ENCODE peak calls at places on chromosomes 13 and 19, in seven cellular contexts. V is cardiac muscle cell, A is fibroblast of villous mesenchyme, O is epithelial cell of esophagus, M is ovary, L is coronary artery, I is neural progenitor cell. K is an unnamed sample.

GRCh38 chr13:41013834-41014233 is 5.3 kb downstream of the ELF1 start:
- DNase-seq in V (no peak), M (no peak), O (no peak), L (no peak), I (no peak), A (no peak), K (no peak)

GRCh38 chr13:31154939-31155338 is 6.8 kb downstream of the HSPH1 start:
- DNase-seq in A (peak; percentile 64), O (no peak), V (no peak), L (no peak), M (no peak), I (no peak), K (no peak)

GRCh38 chr19:54096642-54097106 is 3.9 kb downstream of the OSCAR start:
- DNase-seq in M (no peak), I (peak; percentile 23), O (peak; percentile 29), V (no peak), A (peak; percentile 39), L (no peak), K (no peak)

GRCh38 chr13:67643656-67644055 is 413.5 kb upstream of the PCDH9 start:
- DNase-seq in A (no peak), V (peak; percentile 10), M (no peak), L (no peak), I (peak; percentile 50), O (no peak), K (no peak)

GRCh38 chr13:50213526-50213925 is 198.3 kb downstream of the KCNRG start:
- DNase-seq in I (no peak), A (no peak), M (no peak), L (no peak), O (no peak), V (no peak), K (no peak)

GRCh38 chr19:34881982-34882381 is 44.7 kb upstream of the ZNF30 start:
- DNase-seq in A (peak; percentile 49), M (no peak), V (no peak), I (no peak), L (no peak), O (no peak), K (no peak)

GRCh38 chr19:35963514-35963913 is 27.3 kb downstream of the LRFN3 start:
- DNase-seq in M (no peak), V (peak; percentile 91), I (peak; percentile 91), O (peak; percentile 71), L (no peak), A (peak; percentile 62), K (no peak)

GRCh38 chr13:26254583-26255102 is 714 bp downstream of the CDK8 start:
- DNase-seq in L (peak; percentile 79), M (peak; percentile 42), I (peak; percentile 68), A (peak; percentile 27), V (peak; percentile 69), O (peak; percentile 72), K (no peak)

GRCh38 chr13:39417131-39417530 is 185.9 kb downstream of the LHFPL6 start:
- DNase-seq in L (no peak), I (peak; percentile 61), M (no peak), V (peak; percentile 65), O (no peak), A (no peak), K (no peak)

GRCh38 chr13:107554355-107554905 is 660.9 kb downstream of the LIG4 start:
- DNase-seq in M (no peak), A (no peak), V (no peak), O (no peak), L (no peak), I (no peak), K (no peak)

GRCh38 chr13:60396008-60396782 is 825 bp upstream of the TDRD3 start:
- DNase-seq in O (peak; percentile 96), V (peak; percentile 94), I (peak; percentile 94), A (peak; percentile 88), M (peak; percentile 80), L (peak; percentile 93), K (no peak)

GRCh38 chr13:60397693-60398437 is 845 bp downstream of the TDRD3 start:
- DNase-seq in I (peak; percentile 83), L (peak; percentile 78), O (peak; percentile 62), A (peak; percentile 72), V (peak; percentile 75), M (peak; percentile 53), K (no peak)

GRCh38 chr13:60398949-60399589 is 2.0 kb downstream of the TDRD3 start:
- DNase-seq in O (no peak), M (no peak), L (no peak), V (peak; percentile 54), I (no peak), A (peak; percentile 19), K (no peak)

GRCh38 chr13:60398438-60398891 is 1.4 kb downstream of the TDRD3 start:
- DNase-seq in O (no peak), I (no peak), M (no peak), A (no peak), L (no peak), V (no peak), K (no peak)

GRCh38 chr13:60396783-60397692 is at the start of gene TDRD3:
- DNase-seq in O (peak; percentile 84), A (peak; percentile 87), L (peak; percentile 89), I (peak; percentile 92), V (peak; percentile 90), M (peak; percentile 79), K (no peak)
- TF ChIP-seq CTCF in O (peak; percentile 86), A (peak; percentile 80), L (peak; percentile 67), I (peak; percentile 82), V (peak; percentile 78), M (peak; percentile 75), K (peak; percentile 79)

GRCh38 chr19:19821366-19822147 is at the start of gene ZNF506:
- DNase-seq in M (peak; percentile 100), L (peak; percentile 98), O (peak; percentile 97), A (peak; percentile 97), I (peak; percentile 95), V (peak; percentile 99), K (peak; percentile 71)
- H3K4me3 ChIP-seq in M (peak within 1 kb of the TSS; percentile 72), L (peak within 1 kb of the TSS; percentile 92), O (peak within 1 kb of the TSS; percentile 89), A (peak within 1 kb of the TSS; percentile 92), I (peak within 1 kb of the TSS; percentile 70), V (peak within 1 kb of the TSS; percentile 89), K (peak within 1 kb of the TSS; percentile 94)

DNA sequence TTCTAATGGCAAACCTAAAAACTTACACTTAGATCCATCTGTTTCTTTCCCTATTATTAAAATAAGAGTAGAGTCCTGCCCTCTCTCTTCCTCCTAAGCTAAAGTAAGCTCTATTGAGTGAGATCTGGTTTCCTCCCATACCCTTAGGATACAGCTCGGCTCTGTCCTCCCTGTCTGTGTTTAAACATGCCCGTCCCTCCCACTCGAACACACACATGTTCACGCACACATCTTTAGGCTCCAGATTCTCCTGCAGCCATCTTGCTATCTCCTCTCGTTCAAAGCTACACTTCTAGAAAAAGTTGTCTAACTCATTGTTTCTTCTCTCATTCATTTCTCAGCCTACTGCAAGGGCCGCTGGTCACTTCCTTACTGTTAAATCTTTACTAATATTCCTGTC is 15.1 kb upstream of the CEBPG start:
- DNase-seq in O (peak; percentile 93), M (no peak), V (no peak), A (no peak), I (no peak), L (no peak), K (no peak)
- TF ChIP-seq CTCF in O (no peak), M (no peak), V (no peak), A (no peak), I (no peak), L (no peak), K (no peak)

GRCh38 chr13:109779876-109780516 is 6.4 kb downstream of the IRS2 start:
- DNase-seq in O (no peak), V (no peak), M (no peak), I (no peak), L (no peak), A (no peak), K (no peak)
- H3K4me3 ChIP-seq in O (peak overlapping the region; percentile 63), V (no peak overlapping the region), M (peak overlapping the region; percentile 45), I (peak overlapping the region; percentile 30), L (peak overlapping the region; percentile 85), A (peak overlapping the region; percentile 72), K (peak overlapping the region; percentile 63)

K was measured in epithelial cell of proximal tubule.